ENCODE peak calls at places on chromosomes 16 and 17, in seven cellular contexts. C is sigmoid colon, V is adrenal gland, Q is body of pancreas, M is transverse colon, S is tibial nerve, N is heart right ventricle. J is an unnamed sample.

GRCh38 chr16:5065813-5066212 is at the start of gene C16orf89:
- DNase-seq in N (peak; percentile 27), V (no peak), M (no peak), S (no peak), C (peak; percentile 65), Q (no peak), J (no peak)

GRCh38 chr16:77220427-77220826 is 21.2 kb downstream of the SYCE1L start:
- DNase-seq in S (no peak), V (no peak), M (no peak), C (no peak), Q (no peak), N (no peak), J (no peak)

GRCh38 chr17:82713015-82713723 is 3.3 kb upstream of the FN3KRP start:
- DNase-seq in C (no peak), S (no peak), N (no peak), V (no peak), M (no peak), Q (no peak), J (no peak)

GRCh38 chr16:7364054-7364407 is 31.4 kb downstream of the RBFOX1 start:
- DNase-seq in M (no peak), V (no peak), N (no peak), Q (no peak), C (no peak), S (no peak), J (no peak)

GRCh38 chr16:73172621-73173312 is 124.8 kb upstream of the ZFHX3 start:
- DNase-seq in C (peak; percentile 89), S (peak; percentile 83), M (peak; percentile 86), N (peak; percentile 86), Q (peak; percentile 84), V (peak; percentile 77), J (peak; percentile 68)

GRCh38 chr16:61564741-61565140 is 471.5 kb downstream of the CDH8 start:
- DNase-seq in N (no peak), C (no peak), V (no peak), S (no peak), M (no peak), Q (no peak), J (peak; percentile 11)

GRCh38 chr17:48892940-48893645 is 506 bp downstream of the ATP5MC1 start:
- DNase-seq in V (no peak), Q (no peak), C (no peak), M (no peak), S (no peak), N (peak; percentile 25), J (no peak)

GRCh38 chr17:19321481-19322128 is 40.9 kb downstream of the B9D1 start:
- DNase-seq in C (peak; percentile 57), S (no peak), Q (no peak), M (no peak), N (no peak), V (no peak), J (no peak)

GRCh38 chr16:75340715-75341500 is 89.5 kb upstream of the BCAR1 start:
- DNase-seq in C (no peak), S (no peak), M (no peak), V (no peak), N (no peak), Q (no peak), J (no peak)

GRCh38 chr16:81220369-81220768 is 18.1 kb upstream of the BCO1 start:
- DNase-seq in C (no peak), N (no peak), V (no peak), M (no peak), Q (no peak), S (no peak), J (no peak)

GRCh38 chr16:55510185-55510805 is 1.4 kb downstream of the LPCAT2 start:
- DNase-seq in V (no peak), N (no peak), Q (no peak), S (no peak), C (no peak), M (no peak), J (no peak)

GRCh38 chr17:72590382-72590781 is 469.6 kb downstream of the SOX9 start:
- DNase-seq in C (no peak), S (no peak), M (no peak), Q (no peak), N (no peak), V (no peak), J (no peak)

GRCh38 chr17:81150379-81151038 is 14.8 kb upstream of the PVALEF start:
- DNase-seq in C (no peak), N (no peak), M (peak; percentile 27), V (peak; percentile 56), Q (no peak), S (no peak), J (no peak)

GRCh38 chr17:32158870-32159585 is 16.7 kb downstream of the RHOT1 start:
- DNase-seq in V (no peak), N (no peak), Q (no peak), C (no peak), S (no peak), M (no peak), J (no peak)

GRCh38 chr17:73271078-73271477 is 9.4 kb upstream of the CPSF4L start:
- DNase-seq in M (peak; percentile 50), S (no peak), N (no peak), V (no peak), C (no peak), Q (no peak), J (no peak)

GRCh38 chr17:79707931-79708891 is 22.5 kb upstream of the ENPP7 start:
- DNase-seq in S (peak; percentile 48), N (peak; percentile 30), M (peak; percentile 54), V (peak; percentile 54), C (no peak), Q (peak; percentile 62), J (peak; percentile 48)

GRCh38 chr16:13839577-13839976 is 80.4 kb upstream of the ERCC4 start:
- DNase-seq in M (no peak), S (no peak), Q (no peak), V (no peak), C (no peak), N (no peak), J (no peak)

DNA sequence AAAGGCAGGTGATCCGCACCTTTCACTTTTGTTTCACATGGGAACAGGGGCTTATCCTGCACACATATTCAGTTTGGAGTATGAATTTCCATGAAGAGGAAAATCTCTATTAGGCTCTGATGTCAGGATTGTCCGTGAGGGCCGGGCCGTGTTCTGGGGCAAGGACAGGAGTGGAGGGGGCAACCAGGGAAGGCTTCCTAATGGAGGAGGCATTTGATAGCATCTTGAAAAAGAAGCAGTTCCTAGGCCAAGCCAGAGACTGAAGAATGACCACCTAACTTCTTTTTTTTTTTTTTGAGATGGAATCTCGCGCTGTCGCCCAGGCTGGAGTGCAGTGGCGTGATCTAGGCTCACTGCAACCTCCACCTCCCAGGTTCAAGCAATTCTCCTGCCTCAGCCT is 174.2 kb downstream of the SEC14L1 start:
- DNase-seq in Q (no peak), N (no peak), M (peak; percentile 5), S (no peak), C (peak; percentile 57), V (no peak), J (no peak)
- H3K4me1 ChIP-seq in Q (peaks cover 35% of the 10 kb centered on the region), N (peaks cover 43% of the 10 kb centered on the region), M (peaks cover 57% of the 10 kb centered on the region), S (no peaks in the 10 kb centered on the region), C (peaks cover 48% of the 10 kb centered on the region), V (peaks cover 44% of the 10 kb centered on the region), J (peaks cover 4% of the 10 kb centered on the region)

GRCh38 chr17:58665946-58666857 is 25.6 kb downstream of the TEX14 start:
- DNase-seq in C (no peak), V (no peak), S (no peak), Q (no peak), M (no peak), N (no peak), J (no peak)

GRCh38 chr17:58668598-58668935 is 23.3 kb downstream of the TEX14 start:
- DNase-seq in M (no peak), C (no peak), S (no peak), Q (no peak), V (no peak), N (no peak), J (no peak)

GRCh38 chr17:58667934-58668597 is 23.8 kb downstream of the TEX14 start:
- DNase-seq in M (no peak), V (no peak), C (no peak), Q (no peak), N (no peak), S (no peak), J (no peak)

GRCh38 chr17:58669853-58670252 is 22.0 kb downstream of the TEX14 start:
- DNase-seq in V (no peak), C (no peak), Q (no peak), N (no peak), M (no peak), S (no peak), J (no peak)

DNA sequence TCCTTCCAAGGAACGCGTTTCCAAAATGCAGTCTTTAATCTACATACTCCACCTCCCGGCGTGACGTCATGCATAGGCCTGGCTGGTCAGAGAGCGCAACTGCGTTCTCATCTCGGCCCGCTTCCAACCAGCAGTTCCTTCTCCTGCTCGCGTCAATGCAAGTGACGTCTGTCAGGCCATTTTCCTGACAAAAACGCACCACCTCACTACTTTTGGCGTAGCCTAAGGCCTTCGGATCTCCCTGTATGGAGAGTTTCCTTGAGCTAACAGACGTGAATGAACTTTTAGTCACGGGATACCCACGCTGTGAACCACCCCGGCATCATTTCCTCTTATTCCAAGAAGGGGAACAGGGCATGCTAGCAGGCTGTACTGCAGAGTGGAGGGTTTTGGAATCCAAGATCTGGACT is 25.0 kb downstream of the TEX14 start:
- DNase-seq in V (peak; percentile 64), M (peak; percentile 85), Q (peak; percentile 70), C (peak; percentile 86), S (peak; percentile 63), N (peak; percentile 87), J (no peak)
- H3K27ac ChIP-seq in V (peak overlapping the region; percentile 64), M (no peak overlapping the region), Q (no peak overlapping the region), C (peak overlapping the region; percentile 53), S (no peak overlapping the region), N (peak overlapping the region; percentile 51), J (no peak overlapping the region)

DNA sequence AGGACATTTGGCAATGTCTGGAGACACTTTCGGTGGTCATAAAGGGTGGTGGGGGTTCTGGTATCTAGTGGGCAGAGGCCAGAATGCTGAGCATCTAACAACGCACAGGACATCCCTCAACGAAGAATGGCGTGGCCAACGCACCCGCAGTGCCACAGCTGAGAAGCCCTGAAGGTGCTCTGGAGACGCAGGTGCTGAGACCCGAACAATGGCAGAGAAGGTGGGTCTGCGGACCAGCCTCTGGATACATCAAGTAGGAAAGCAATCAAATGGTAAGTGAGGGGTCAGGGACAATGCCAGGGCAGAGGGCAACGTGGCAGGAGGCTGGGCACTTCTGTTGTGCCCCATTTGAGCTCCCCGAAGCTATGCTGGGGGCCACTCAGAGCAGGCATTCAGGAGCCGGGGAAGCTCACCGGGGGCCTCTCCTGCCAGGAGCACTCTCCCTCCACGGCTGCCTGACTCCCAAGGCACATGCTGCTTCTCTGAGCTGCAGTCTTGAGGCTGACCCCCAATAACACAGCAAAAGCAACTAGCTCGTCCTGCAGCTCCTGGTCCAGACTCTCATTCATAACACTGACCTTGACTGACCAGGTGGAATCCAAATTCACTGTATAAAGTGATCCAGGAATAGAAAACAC is 26.0 kb downstream of the SPHK1 start:
- DNase-seq in Q (no peak), M (no peak), C (no peak), N (no peak), V (no peak), S (no peak), J (no peak)
- H3K4me1 ChIP-seq in Q (peaks cover 23% of the 10 kb centered on the region), M (peaks cover 18% of the 10 kb centered on the region), C (peaks cover 15% of the 10 kb centered on the region), N (peaks cover 81% of the 10 kb centered on the region), V (peaks cover 21% of the 10 kb centered on the region), S (no peaks in the 10 kb centered on the region), J (peaks cover 7% of the 10 kb centered on the region)

DNA sequence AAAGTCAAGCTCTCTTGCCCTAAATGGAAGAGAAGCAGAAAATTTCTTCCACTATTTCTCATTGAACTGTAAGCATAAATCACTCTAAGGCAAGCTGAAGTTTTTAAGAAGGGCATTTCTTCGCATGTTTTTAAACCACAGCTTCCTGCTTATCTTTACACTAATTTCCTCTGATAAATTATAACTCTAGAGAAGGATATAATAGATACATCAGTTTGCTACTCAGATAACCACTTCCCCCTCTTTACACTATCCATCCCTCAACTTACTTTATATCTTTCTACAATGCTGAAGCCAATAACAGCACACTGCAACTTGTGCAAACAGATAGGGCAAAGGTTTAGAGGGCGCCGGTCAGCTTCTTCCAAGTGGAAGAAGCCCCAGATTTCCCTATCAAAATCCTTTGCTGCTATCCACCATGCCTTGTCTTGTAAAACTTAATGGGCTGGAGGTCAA is 49.8 kb upstream of the LRRC37A3 start:
- DNase-seq in Q (no peak), N (no peak), C (no peak), M (no peak), V (no peak), S (no peak), J (no peak)
- H3K27ac ChIP-seq in Q (no peak overlapping the region), N (peak overlapping the region; percentile 76), C (peak overlapping the region; percentile 21), M (peak overlapping the region; percentile 7), V (no peak overlapping the region), S (no peak overlapping the region), J (no peak overlapping the region)

J was measured in SJCRH30.